ENCODE peak calls at places on chromosomes 2 and 18, in nine cellular contexts. H, Z, G, S, W, A, V, T and Q are unnamed samples.

GRCh38 chr2:203740741-203741363 is 34.4 kb downstream of the CD28 start:
- DNase-seq in S (no peak), G (peak), Z (no peak), V (no peak), T (no peak), W (no peak), H (no peak), A (no peak), Q (no peak)

GRCh38 chr2:9258501-9258900 is 51.9 kb downstream of the ASAP2 start:
- DNase-seq in A (no peak), V (no peak), H (no peak), Z (no peak), S (no peak), T (no peak), G (peak), W (peak), Q (no peak)

GRCh38 chr2:218149865-218150264 is 16.9 kb downstream of the CXCR1 start:
- DNase-seq in Z (no peak), G (no peak), S (no peak), V (no peak), A (no peak), H (no peak), W (no peak), T (no peak), Q (no peak)

GRCh38 chr18:67600781-67601180 is 84.3 kb upstream of the DSEL start:
- DNase-seq in W (peak), A (no peak), Z (no peak), T (no peak), V (no peak), G (no peak), S (no peak), H (no peak), Q (no peak)

GRCh38 chr2:241257419-241258032 is 57.9 kb downstream of the HDLBP start:
- DNase-seq in W (peak), S (no peak), T (no peak), Z (no peak), A (no peak), H (no peak), V (no peak), G (peak), Q (no peak)

GRCh38 chr2:238972146-238972445 is 124.2 kb downstream of the TWIST2 start:
- DNase-seq in W (no peak), T (no peak), V (no peak), S (no peak), Z (no peak), G (no peak), H (no peak), A (no peak), Q (no peak)

GRCh38 chr2:230636684-230637271 is 75.9 kb upstream of the CAB39 start:
- DNase-seq in V (no peak), S (no peak), Z (no peak), W (no peak), T (no peak), A (no peak), G (no peak), H (no peak), Q (no peak)

GRCh38 chr2:231245253-231246094 is 47.0 kb downstream of the ARMC9 start:
- DNase-seq in Z (no peak), S (no peak), T (peak), G (peak), A (no peak), W (peak), V (no peak), H (no peak), Q (no peak)

GRCh38 chr2:27799646-27800010 is 28.1 kb downstream of the MRPL33 start:
- DNase-seq in H (peak), A (no peak), Z (no peak), G (no peak), W (no peak), S (peak), T (peak), V (no peak), Q (no peak)

GRCh38 chr2:233674995-233675394 is 3.3 kb downstream of the UGT1A9 start:
- DNase-seq in S (no peak), T (no peak), A (no peak), H (no peak), V (no peak), Z (peak), W (no peak), G (no peak), Q (no peak)

GRCh38 chr2:119637371-119637770 is 41.6 kb upstream of the TMEM177 start:
- DNase-seq in W (no peak), H (no peak), A (no peak), T (no peak), Z (no peak), G (no peak), V (no peak), S (no peak), Q (no peak)

GRCh38 chr2:38075436-38076249 is at the start of gene CYP1B1:
- DNase-seq in A (no peak), G (no peak), H (peak), T (no peak), Z (no peak), S (peak), W (no peak), V (peak), Q (peak)

GRCh38 chr2:38148501-38148900 is 72.5 kb upstream of the CYP1B1 start:
- DNase-seq in S (no peak), H (no peak), W (peak), G (peak), Z (no peak), V (peak), T (peak), A (no peak), Q (no peak)

GRCh38 chr2:160491922-160492371 is 1.7 kb downstream of the RBMS1 start:
- DNase-seq in S (no peak), H (no peak), Z (peak), A (no peak), T (peak), G (peak), W (peak), V (peak), Q (no peak)

GRCh38 chr2:134718956-134719814 is at the start of gene TMEM163:
- DNase-seq in S (peak), V (peak), W (no peak), Z (peak), G (no peak), T (no peak), H (no peak), A (no peak), Q (no peak)

GRCh38 chr2:33210626-33211025 is 263.9 kb downstream of the LTBP1 start:
- DNase-seq in H (peak), A (no peak), V (no peak), Z (peak), W (peak), T (peak), G (peak), S (peak), Q (no peak)

GRCh38 chr2:164984428-164984827 is 29.1 kb upstream of the SLC38A11 start:
- DNase-seq in W (no peak), V (no peak), T (no peak), G (peak), S (no peak), H (no peak), Z (no peak), A (no peak), Q (no peak)

GRCh38 chr2:241351640-241352031 is 4.4 kb upstream of the FARP2 start:
- DNase-seq in A (no peak), H (no peak), W (no peak), S (no peak), V (no peak), T (no peak), G (peak), Z (no peak), Q (no peak)

GRCh38 chr2:42714686-42715085 is 49.2 kb downstream of the OXER1 start:
- DNase-seq in T (no peak), G (no peak), V (no peak), A (no peak), S (no peak), Z (peak), H (no peak), W (no peak), Q (no peak)

GRCh38 chr18:44325903-44326650 is 354.6 kb upstream of the SETBP1 start:
- DNase-seq in G (peak), A (no peak), W (peak), V (peak), S (peak), T (peak), H (peak), Z (peak), Q (peak)

GRCh38 chr2:219287569-219288265 is 8.6 kb downstream of the DNAJB2 start:
- DNase-seq in W (no peak), A (no peak), Z (no peak), T (no peak), H (no peak), V (no peak), S (no peak), G (no peak), Q (no peak)

GRCh38 chr2:128450211-128451015 is 131.7 kb upstream of the HS6ST1 start:
- DNase-seq in G (no peak), S (no peak), T (no peak), V (no peak), Z (no peak), W (no peak), H (no peak), A (no peak), Q (peak)

GRCh38 chr2:71610671-71611070 is 157.3 kb downstream of the DYSF start:
- DNase-seq in Z (no peak), W (no peak), S (peak), A (no peak), T (no peak), G (no peak), H (no peak), V (peak), Q (peak)

GRCh38 chr2:230847883-230848388 is 16.8 kb upstream of the ITM2C start:
- DNase-seq in H (peak), W (peak), Z (peak), G (peak), V (peak), S (peak), T (peak), A (peak), Q (peak)

GRCh38 chr2:64092502-64092901 is 51.7 kb downstream of the PELI1 start:
- DNase-seq in S (no peak), G (no peak), Z (no peak), H (no peak), W (no peak), A (no peak), T (no peak), V (no peak), Q (no peak)

GRCh38 chr2:101515512-101515911 is 40.6 kb upstream of the RFX8 start:
- DNase-seq in T (peak), Z (no peak), V (peak), A (no peak), S (peak), H (no peak), G (no peak), W (peak), Q (no peak)

GRCh38 chr2:10868465-10869314 is 43.0 kb upstream of the KCNF1 start:
- DNase-seq in G (no peak), A (no peak), V (no peak), H (no peak), W (no peak), S (no peak), T (no peak), Z (no peak), Q (no peak)

GRCh38 chr2:120404941-120405768 is 59.2 kb downstream of the INHBB start:
- DNase-seq in W (no peak), G (no peak), Z (no peak), A (no peak), S (no peak), T (no peak), V (no peak), H (no peak), Q (no peak)

GRCh38 chr2:128313076-128313836 is 5.4 kb downstream of the HS6ST1 start:
- DNase-seq in H (peak), Z (peak), A (no peak), T (peak), V (peak), G (peak), W (no peak), S (no peak), Q (peak)

GRCh38 chr2:191481305-191482075 is 196.4 kb upstream of the NABP1 start:
- DNase-seq in T (peak), S (no peak), A (no peak), H (no peak), V (no peak), G (no peak), W (peak), Z (no peak), Q (no peak)

GRCh38 chr2:240926516-240927389 is 20.6 kb downstream of the CROCC2 start:
- DNase-seq in H (no peak), T (no peak), A (no peak), Z (no peak), G (peak), V (peak), W (peak), S (peak), Q (peak)

GRCh38 chr2:38997784-38998183 is 108.1 kb downstream of the ARHGEF33 start:
- DNase-seq in A (no peak), G (peak), H (peak), W (peak), T (peak), S (no peak), V (peak), Z (no peak), Q (no peak)

DNA sequence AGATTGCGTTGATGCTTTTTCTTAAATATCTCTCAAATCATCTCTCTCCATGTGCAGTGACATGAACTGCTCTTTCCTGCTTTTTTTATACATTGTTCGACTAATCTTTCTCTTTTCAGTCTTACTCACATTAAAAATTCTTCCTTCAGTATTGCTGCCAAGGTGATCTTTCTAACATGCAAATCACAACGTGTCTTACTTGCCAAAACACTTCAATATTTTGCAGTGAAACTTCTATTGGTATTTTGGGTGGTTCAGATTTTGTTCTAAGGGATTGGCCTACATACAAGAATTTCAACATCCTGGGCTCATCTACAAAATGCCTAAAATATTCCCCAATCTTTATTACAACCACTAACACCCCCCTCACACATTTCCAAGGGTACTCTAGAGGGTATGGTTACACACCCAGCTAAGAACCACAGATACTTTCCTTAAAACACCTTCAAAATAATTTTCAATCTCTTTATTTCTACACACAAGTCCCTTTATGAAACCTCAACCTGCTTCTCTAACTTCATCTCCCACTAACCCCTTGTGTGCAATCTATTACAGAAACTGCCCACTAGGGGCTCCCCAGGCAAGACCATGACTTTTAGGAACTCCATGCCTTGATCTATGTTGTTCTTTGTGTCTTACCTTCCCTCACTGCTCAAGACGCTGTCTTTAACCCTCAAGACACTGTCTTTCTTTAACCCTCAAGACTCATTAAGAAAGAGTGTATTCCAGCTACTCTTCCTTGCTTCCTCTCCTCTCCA is 50.9 kb downstream of the COL3A1 start:
- DNase-seq in H (no peak), V (no peak), A (no peak), W (no peak), S (no peak), Z (peak), T (peak), G (no peak), Q (no peak)
- TF ChIP-seq CTCF in H (peak), V (no peak), A (no peak), W (peak), S (peak), Z (peak), T (peak), G (peak), Q (peak)

GRCh38 chr18:46794607-46795006 is 37.8 kb upstream of the ST8SIA5 start:
- DNase-seq in G (no peak), H (no peak), Z (peak), W (no peak), A (no peak), V (no peak), T (no peak), S (no peak), Q (no peak)

GRCh38 chr18:46787674-46788073 is 30.8 kb upstream of the ST8SIA5 start:
- DNase-seq in A (no peak), V (no peak), S (no peak), G (no peak), H (no peak), T (no peak), W (no peak), Z (no peak), Q (no peak)

DNA sequence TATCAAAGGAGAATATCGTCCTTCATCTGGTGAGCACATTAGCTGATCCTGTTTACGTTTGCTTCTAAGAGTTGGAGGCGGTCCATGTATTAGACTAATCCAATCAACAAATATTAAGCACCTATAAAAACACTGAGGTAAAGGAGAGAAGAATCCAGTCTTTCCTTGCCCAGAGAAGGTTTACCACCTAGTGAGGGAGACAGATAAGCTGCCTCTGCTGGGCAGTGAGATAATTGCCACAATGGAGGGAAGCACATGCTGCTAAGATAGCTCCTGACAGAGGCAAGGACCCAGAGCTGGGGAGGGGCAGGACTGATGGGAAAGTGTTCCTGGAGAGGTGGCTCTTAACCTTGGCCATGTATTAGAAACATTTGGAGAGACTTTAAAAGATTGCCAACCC is 36.7 kb upstream of the ST8SIA5 start:
- DNase-seq in A (no peak), W (no peak), G (no peak), Z (peak), H (no peak), S (no peak), T (no peak), V (no peak), Q (no peak)
- TF ChIP-seq CTCF in A (no peak), W (no peak), G (peak), Z (peak), H (no peak), S (no peak), T (no peak), V (no peak), Q (no peak)

GRCh38 chr2:228615501-228615900 is 434.0 kb upstream of the SPHKAP start:
- DNase-seq in T (peak), S (no peak), G (no peak), H (no peak), A (no peak), W (no peak), Z (no peak), V (no peak), Q (no peak)

GRCh38 chr2:228611171-228611570 is 429.7 kb upstream of the SPHKAP start:
- DNase-seq in G (no peak), W (no peak), A (no peak), Z (no peak), T (no peak), S (no peak), H (no peak), V (peak), Q (no peak)

GRCh38 chr2:228614741-228615140 is 433.3 kb upstream of the SPHKAP start:
- DNase-seq in W (no peak), V (no peak), G (no peak), S (no peak), Z (no peak), A (no peak), T (no peak), H (no peak), Q (no peak)

GRCh38 chr2:228613133-228613532 is 431.6 kb upstream of the SPHKAP start:
- DNase-seq in G (peak), Z (no peak), W (peak), T (peak), H (no peak), A (no peak), S (no peak), V (no peak), Q (no peak)
- TF ChIP-seq CTCF in G (no peak), Z (no peak), W (no peak), T (no peak), H (no peak), A (no peak), S (no peak), V (no peak), Q (no peak)

DNA sequence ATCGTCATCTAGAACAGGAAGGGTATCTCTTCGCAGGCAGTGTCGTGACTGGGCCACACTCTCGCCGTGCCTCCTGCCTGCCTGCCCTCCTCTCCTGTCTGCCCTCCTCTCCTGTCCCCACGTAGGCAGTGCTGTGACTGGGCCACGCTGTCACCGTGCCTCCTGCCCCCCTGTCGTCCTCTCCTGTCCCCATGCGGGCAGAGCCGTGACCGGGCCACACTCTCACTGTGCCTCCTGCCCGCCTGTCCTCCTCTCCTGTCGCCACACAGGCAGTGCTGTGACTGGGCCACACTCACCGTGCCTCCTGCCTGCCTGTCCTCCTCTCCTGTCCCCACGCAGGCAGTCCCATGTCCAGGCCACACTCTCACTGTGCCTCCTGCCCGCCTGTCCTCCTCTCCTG is 51.4 kb downstream of the ZNF236 start:
- DNase-seq in H (no peak), G (no peak), Z (no peak), V (no peak), S (no peak), A (no peak), W (no peak), T (no peak), Q (no peak)
- TF ChIP-seq CTCF in H (no peak), G (no peak), Z (no peak), V (no peak), S (no peak), A (no peak), W (no peak), T (no peak), Q (no peak)

GRCh38 chr2:187435756-187436155 is 12.3 kb downstream of the CALCRL start:
- DNase-seq in A (no peak), T (no peak), S (no peak), W (no peak), H (no peak), Z (no peak), V (no peak), G (no peak), Q (no peak)

GRCh38 chr2:187435078-187435477 is 13.0 kb downstream of the CALCRL start:
- DNase-seq in H (no peak), G (no peak), V (no peak), W (no peak), T (no peak), Z (no peak), A (no peak), S (no peak), Q (no peak)

GRCh38 chr2:187442378-187442777 is 5.7 kb downstream of the CALCRL start:
- DNase-seq in G (no peak), V (no peak), W (peak), H (no peak), Z (no peak), A (no peak), T (peak), S (no peak), Q (no peak)

GRCh38 chr2:187440101-187440500 is 8.0 kb downstream of the CALCRL start:
- DNase-seq in W (no peak), T (no peak), S (no peak), H (no peak), G (peak), Z (no peak), V (no peak), A (no peak), Q (no peak)

DNA sequence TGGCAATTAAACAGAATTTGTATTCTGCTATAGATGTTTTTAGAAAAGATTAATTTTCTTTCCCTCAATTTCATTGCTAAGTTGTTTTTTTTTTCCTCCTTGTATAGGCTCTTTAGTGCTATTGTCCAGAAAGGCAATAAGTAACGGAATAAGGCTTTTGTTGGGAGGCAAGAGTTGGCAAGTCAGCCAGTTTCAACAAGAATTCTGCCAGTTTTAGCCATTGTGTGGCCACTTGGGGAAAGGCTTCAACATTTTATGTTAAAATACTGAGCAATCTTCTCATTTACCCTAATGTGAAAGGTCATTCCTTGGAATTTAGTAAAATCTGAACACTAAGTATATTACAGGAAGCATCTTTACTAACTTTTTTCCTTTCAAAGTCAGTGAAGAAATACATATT is 9.6 kb downstream of the CALCRL start:
- DNase-seq in T (no peak), S (no peak), H (no peak), A (no peak), Z (no peak), V (no peak), G (no peak), W (no peak), Q (no peak)
- TF ChIP-seq CTCF in T (no peak), S (no peak), H (no peak), A (no peak), Z (no peak), V (no peak), G (no peak), W (no peak), Q (no peak)

GRCh38 chr2:96260404-96261260 is 5.2 kb downstream of the TMEM127 start:
- DNase-seq in T (peak), A (no peak), G (peak), W (peak), Z (peak), V (peak), S (peak), H (peak), Q (no peak)
- TF ChIP-seq CTCF in T (peak), A (no peak), G (peak), W (peak), Z (peak), V (peak), S (peak), H (peak), Q (no peak)